ENCODE peak calls at places on chromosomes 11 and 22, in four cellular contexts. One of them, this sample, is unnamed.

GRCh38 chr22:29079218-29079901 is 6.5 kb downstream of the KREMEN1 start:
- DNase-seq in stromal cell of bone marrow: no peak
- DNase-seq in COR-L47: peak
- DNase-seq in GM10248: no peak
- DNase-seq in this sample: no peak

GRCh38 chr22:19822301-19823117 is 32.2 kb downstream of the GNB1L start:
- DNase-seq in stromal cell of bone marrow: no peak
- DNase-seq in COR-L47: no peak
- DNase-seq in GM10248: no peak
- DNase-seq in this sample: no peak

GRCh38 chr22:20523118-20523983 is 15.9 kb downstream of the MED15 start:
- DNase-seq in stromal cell of bone marrow: no peak
- DNase-seq in COR-L47: no peak
- DNase-seq in GM10248: no peak
- DNase-seq in this sample: peak

GRCh38 chr11:5722622-5723021 is 13.6 kb upstream of the OR56B1 start:
- DNase-seq in stromal cell of bone marrow: no peak
- DNase-seq in COR-L47: no peak
- DNase-seq in GM10248: no peak
- DNase-seq in this sample: no peak

GRCh38 chr11:67239795-67240574 is 26.3 kb upstream of the GRK2 start:
- DNase-seq in stromal cell of bone marrow: peak
- DNase-seq in COR-L47: peak
- DNase-seq in GM10248: peak
- DNase-seq in this sample: peak

GRCh38 chr22:37486224-37486845 is at the start of gene MFNG:
- DNase-seq in stromal cell of bone marrow: no peak
- DNase-seq in COR-L47: peak
- DNase-seq in GM10248: peak
- DNase-seq in this sample: no peak

GRCh38 chr11:108609681-108610080 is 16.1 kb upstream of the EXPH5 start:
- DNase-seq in stromal cell of bone marrow: no peak
- DNase-seq in COR-L47: no peak
- DNase-seq in GM10248: no peak
- DNase-seq in this sample: peak

GRCh38 chr11:22734628-22735345 is 68.4 kb downstream of the GAS2 start:
- DNase-seq in stromal cell of bone marrow: no peak
- DNase-seq in COR-L47: no peak
- DNase-seq in GM10248: no peak
- DNase-seq in this sample: no peak

GRCh38 chr22:29146771-29147170 is 58.9 kb upstream of the EMID1 start:
- DNase-seq in stromal cell of bone marrow: no peak
- DNase-seq in COR-L47: no peak
- DNase-seq in GM10248: no peak
- DNase-seq in this sample: no peak

GRCh38 chr11:110376711-110377324 is 52.9 kb upstream of the FDX1 start:
- DNase-seq in stromal cell of bone marrow: peak
- DNase-seq in COR-L47: peak
- DNase-seq in GM10248: peak
- DNase-seq in this sample: peak

GRCh38 chr22:37230673-37231405 is 13.2 kb downstream of the RAC2 start:
- DNase-seq in stromal cell of bone marrow: no peak
- DNase-seq in COR-L47: no peak
- DNase-seq in GM10248: peak
- DNase-seq in this sample: no peak

GRCh38 chr11:77082838-77083552 is 16.2 kb downstream of the CAPN5 start:
- DNase-seq in stromal cell of bone marrow: peak
- DNase-seq in COR-L47: no peak
- DNase-seq in GM10248: no peak
- DNase-seq in this sample: no peak

GRCh38 chr11:121669422-121669821 is 216.7 kb upstream of the SORL1-AS1 start:
- DNase-seq in stromal cell of bone marrow: no peak
- DNase-seq in COR-L47: peak
- DNase-seq in GM10248: no peak
- DNase-seq in this sample: no peak

GRCh38 chr22:38740754-38741153 is 15.0 kb downstream of the SUN2 start:
- DNase-seq in stromal cell of bone marrow: no peak
- DNase-seq in COR-L47: no peak
- DNase-seq in GM10248: no peak
- DNase-seq in this sample: no peak

GRCh38 chr11:109731451-109731850 is 309.5 kb downstream of the C11orf87 start:
- DNase-seq in stromal cell of bone marrow: no peak
- DNase-seq in COR-L47: no peak
- DNase-seq in GM10248: no peak
- DNase-seq in this sample: no peak

GRCh38 chr22:20569059-20570058 is 61.9 kb downstream of the MED15 start:
- DNase-seq in stromal cell of bone marrow: peak
- DNase-seq in COR-L47: no peak
- DNase-seq in GM10248: no peak
- DNase-seq in this sample: peak

GRCh38 chr11:90722552-90723190 is 499.8 kb upstream of the CHORDC1 start:
- DNase-seq in stromal cell of bone marrow: no peak
- DNase-seq in COR-L47: no peak
- DNase-seq in GM10248: no peak
- DNase-seq in this sample: no peak

GRCh38 chr11:93444671-93445073 is 98.5 kb downstream of the SMCO4 start:
- DNase-seq in stromal cell of bone marrow: no peak
- DNase-seq in COR-L47: no peak
- DNase-seq in GM10248: no peak
- DNase-seq in this sample: no peak

GRCh38 chr22:29587938-29588699 is 7.2 kb upstream of the NIPSNAP1 start:
- DNase-seq in stromal cell of bone marrow: peak
- DNase-seq in COR-L47: no peak
- DNase-seq in GM10248: no peak
- DNase-seq in this sample: peak

GRCh38 chr11:74330065-74330858 is 18.8 kb upstream of the P4HA3 start:
- DNase-seq in stromal cell of bone marrow: no peak
- DNase-seq in COR-L47: no peak
- DNase-seq in GM10248: no peak
- DNase-seq in this sample: no peak

GRCh38 chr11:70322653-70323052 is 52.2 kb downstream of the PPFIA1 start:
- DNase-seq in stromal cell of bone marrow: no peak
- DNase-seq in COR-L47: no peak
- DNase-seq in GM10248: no peak
- DNase-seq in this sample: no peak

GRCh38 chr11:122261546-122261945 is 145.5 kb upstream of the BLID start:
- DNase-seq in stromal cell of bone marrow: no peak
- DNase-seq in COR-L47: no peak
- DNase-seq in GM10248: no peak
- DNase-seq in this sample: no peak

GRCh38 chr11:69380921-69381581 is 87.1 kb downstream of the MYEOV start:
- DNase-seq in stromal cell of bone marrow: no peak
- DNase-seq in COR-L47: no peak
- DNase-seq in GM10248: no peak
- DNase-seq in this sample: no peak

GRCh38 chr11:112175596-112175947 is 260 bp downstream of the BCO2 start:
- DNase-seq in stromal cell of bone marrow: no peak
- DNase-seq in COR-L47: no peak
- DNase-seq in GM10248: no peak
- DNase-seq in this sample: no peak

This sample was measured in GM04503.